ENCODE peak calls at places on chromosomes 3 and 15, in eight cellular contexts. One of them, this sample, is unnamed.

GRCh38 chr3:88795502-88795901 is 311.9 kb upstream of the EPHA3 start:
- DNase-seq in lower lobe of right lung: no peak
- DNase-seq in NCI-H226: no peak
- DNase-seq in GM20000: no peak
- DNase-seq in RWPE1: no peak
- DNase-seq in iris pigment epithelial cell: no peak
- DNase-seq in psoas muscle: no peak
- DNase-seq in suprapubic skin: no peak
- DNase-seq in this sample: no peak

GRCh38 chr15:96264351-96264798 is 66.1 kb upstream of the NR2F2 start:
- DNase-seq in lower lobe of right lung: no peak
- DNase-seq in psoas muscle: no peak
- DNase-seq in suprapubic skin: no peak
- DNase-seq in GM20000: no peak
- DNase-seq in RWPE1: peak
- DNase-seq in iris pigment epithelial cell: no peak
- DNase-seq in NCI-H226: no peak
- DNase-seq in this sample: no peak

GRCh38 chr15:72728821-72729220 is 42.8 kb downstream of the BBS4 start:
- DNase-seq in RWPE1: no peak
- DNase-seq in lower lobe of right lung: no peak
- DNase-seq in psoas muscle: no peak
- DNase-seq in GM20000: no peak
- DNase-seq in iris pigment epithelial cell: no peak
- DNase-seq in NCI-H226: no peak
- DNase-seq in suprapubic skin: no peak
- DNase-seq in this sample: no peak

GRCh38 chr15:98609144-98609852 is 39.0 kb upstream of the IGF1R start:
- DNase-seq in RWPE1: peak
- DNase-seq in iris pigment epithelial cell: peak
- DNase-seq in GM20000: no peak
- DNase-seq in NCI-H226: peak
- DNase-seq in lower lobe of right lung: no peak
- DNase-seq in suprapubic skin: no peak
- DNase-seq in psoas muscle: no peak
- DNase-seq in this sample: no peak

GRCh38 chr15:80932989-80933388 is 56.6 kb downstream of the MESD start:
- DNase-seq in GM20000: no peak
- DNase-seq in psoas muscle: no peak
- DNase-seq in lower lobe of right lung: no peak
- DNase-seq in NCI-H226: no peak
- DNase-seq in iris pigment epithelial cell: peak
- DNase-seq in suprapubic skin: no peak
- DNase-seq in RWPE1: no peak
- DNase-seq in this sample: no peak

GRCh38 chr3:114121996-114122709 is 56.7 kb downstream of the DRD3 start:
- DNase-seq in GM20000: no peak
- DNase-seq in iris pigment epithelial cell: peak
- DNase-seq in psoas muscle: no peak
- DNase-seq in NCI-H226: peak
- DNase-seq in suprapubic skin: no peak
- DNase-seq in lower lobe of right lung: no peak
- DNase-seq in RWPE1: no peak
- DNase-seq in this sample: no peak

GRCh38 chr3:15299036-15299435 is 33.4 kb downstream of the SH3BP5 start:
- DNase-seq in GM20000: no peak
- DNase-seq in psoas muscle: no peak
- DNase-seq in NCI-H226: no peak
- DNase-seq in iris pigment epithelial cell: no peak
- DNase-seq in lower lobe of right lung: no peak
- DNase-seq in RWPE1: no peak
- DNase-seq in suprapubic skin: peak
- DNase-seq in this sample: no peak

GRCh38 chr3:19934098-19934566 is at the start of gene EFHB:
- DNase-seq in NCI-H226: peak
- DNase-seq in lower lobe of right lung: peak
- DNase-seq in psoas muscle: no peak
- DNase-seq in GM20000: no peak
- DNase-seq in suprapubic skin: no peak
- DNase-seq in RWPE1: peak
- DNase-seq in iris pigment epithelial cell: peak
- DNase-seq in this sample: peak

This sample was measured in SK-MEL-5.